ENCODE peak calls at places on chromosomes 13 and 19, in six cellular contexts. H is heart left ventricle, U is A549, T is IMR-90, F is suprapubic skin, O is uterus. L is an unnamed sample.

GRCh38 chr19:48870048-48870447 is 1.6 kb upstream of the PLEKHA4 start:
- DNase-seq in H (no peak), U (no peak), T (no peak), F (no peak), O (no peak), L (no peak)

GRCh38 chr13:79741006-79741405 is 260.1 kb downstream of the NDFIP2 start:
- DNase-seq in H (no peak), U (no peak), T (peak; percentile 71), F (no peak), O (no peak), L (no peak)

GRCh38 chr13:72774019-72774418 is 7.7 kb downstream of the DIS3 start:
- DNase-seq in H (no peak), U (no peak), T (no peak), F (no peak), O (no peak), L (no peak)

GRCh38 chr19:33804021-33804799 is 7.5 kb downstream of the KCTD15 start:
- DNase-seq in H (no peak), U (peak; percentile 96), T (peak; percentile 83), F (no peak), O (peak; percentile 81), L (peak; percentile 93)

GRCh38 chr13:74674701-74675100 is 540.5 kb upstream of the KLF12 start:
- DNase-seq in H (no peak), U (no peak), T (no peak), F (no peak), O (no peak), L (no peak)

GRCh38 chr13:110298566-110299321 is 8.2 kb downstream of the COL4A1 start:
- DNase-seq in H (peak; percentile 75), U (no peak), T (no peak), F (no peak), O (peak; percentile 37), L (peak; percentile 44)

GRCh38 chr13:21933001-21933400 is 262.1 kb downstream of the FGF9 start:
- DNase-seq in H (no peak), U (no peak), T (no peak), F (no peak), O (no peak), L (no peak)

GRCh38 chr19:2584002-2584401 is 108.1 kb downstream of the GADD45B start:
- DNase-seq in H (no peak), U (no peak), T (no peak), F (no peak), O (no peak), L (peak; percentile 34)

GRCh38 chr19:57263244-57263643 is 17.0 kb upstream of the ZNF460 start:
- DNase-seq in H (no peak), U (no peak), T (no peak), F (no peak), O (no peak), L (no peak)

GRCh38 chr13:67416047-67416925 is 186.2 kb upstream of the PCDH9 start:
- DNase-seq in H (peak; percentile 58), U (peak; percentile 4), T (peak; percentile 29), F (no peak), O (no peak), L (no peak)

GRCh38 chr13:31174018-31174417 is 12.3 kb upstream of the HSPH1 start:
- DNase-seq in H (no peak), U (no peak), T (peak; percentile 77), F (no peak), O (no peak), L (no peak)

GRCh38 chr13:47933688-47934011 is 67.4 kb downstream of the SUCLA2 start:
- DNase-seq in H (no peak), U (no peak), T (peak; percentile 17), F (no peak), O (no peak), L (no peak)

GRCh38 chr19:43501661-43502418 is 2.7 kb downstream of the PHLDB3 start:
- DNase-seq in H (no peak), U (no peak), T (no peak), F (no peak), O (no peak), L (no peak)

GRCh38 chr13:21850013-21851006 is 179.4 kb downstream of the FGF9 start:
- DNase-seq in H (no peak), U (no peak), T (peak; percentile 54), F (no peak), O (no peak), L (no peak)

GRCh38 chr19:290539-291521 is at the start of gene PLPP2:
- DNase-seq in H (peak; percentile 63), U (peak; percentile 40), T (no peak), F (no peak), O (peak; percentile 39), L (no peak)

GRCh38 chr19:53388904-53389303 is 6.0 kb upstream of the ZNF765 start:
- DNase-seq in H (no peak), U (no peak), T (peak; percentile 44), F (no peak), O (no peak), L (no peak)

GRCh38 chr13:97182065-97182890 is 39.9 kb upstream of the MBNL2 start:
- DNase-seq in H (no peak), U (no peak), T (no peak), F (no peak), O (no peak), L (no peak)

GRCh38 chr13:51832471-51833152 is 12.4 kb downstream of the TMEM272 start:
- DNase-seq in H (no peak), U (peak; percentile 21), T (peak; percentile 8), F (no peak), O (no peak), L (peak; percentile 56)

GRCh38 chr19:40381321-40381720 is 8.7 kb downstream of the HIPK4 start:
- DNase-seq in H (no peak), U (peak; percentile 68), T (no peak), F (no peak), O (no peak), L (no peak)

GRCh38 chr13:59458908-59459579 is 704.7 kb downstream of the DIAPH3 start:
- DNase-seq in H (no peak), U (no peak), T (peak; percentile 85), F (no peak), O (no peak), L (no peak)

GRCh38 chr13:57716295-57716694 is 84.8 kb downstream of the PCDH17 start:
- DNase-seq in H (no peak), U (no peak), T (no peak), F (no peak), O (no peak), L (no peak)

GRCh38 chr13:49218493-49219051 is 1.6 kb upstream of the MLNR start:
- DNase-seq in H (no peak), U (no peak), T (peak; percentile 6), F (no peak), O (no peak), L (no peak)

GRCh38 chr19:35048911-35049411 is 7.4 kb downstream of the HPN start:
- DNase-seq in H (peak; percentile 80), U (no peak), T (no peak), F (no peak), O (no peak), L (no peak)

GRCh38 chr13:40228486-40228885 is 438.0 kb downstream of the FOXO1 start:
- DNase-seq in H (no peak), U (no peak), T (no peak), F (no peak), O (no peak), L (no peak)

GRCh38 chr13:30905932-30906383 is at the start of gene MEDAG:
- DNase-seq in H (peak; percentile 87), U (no peak), T (peak; percentile 57), F (peak; percentile 93), O (peak; percentile 81), L (no peak)

DNA sequence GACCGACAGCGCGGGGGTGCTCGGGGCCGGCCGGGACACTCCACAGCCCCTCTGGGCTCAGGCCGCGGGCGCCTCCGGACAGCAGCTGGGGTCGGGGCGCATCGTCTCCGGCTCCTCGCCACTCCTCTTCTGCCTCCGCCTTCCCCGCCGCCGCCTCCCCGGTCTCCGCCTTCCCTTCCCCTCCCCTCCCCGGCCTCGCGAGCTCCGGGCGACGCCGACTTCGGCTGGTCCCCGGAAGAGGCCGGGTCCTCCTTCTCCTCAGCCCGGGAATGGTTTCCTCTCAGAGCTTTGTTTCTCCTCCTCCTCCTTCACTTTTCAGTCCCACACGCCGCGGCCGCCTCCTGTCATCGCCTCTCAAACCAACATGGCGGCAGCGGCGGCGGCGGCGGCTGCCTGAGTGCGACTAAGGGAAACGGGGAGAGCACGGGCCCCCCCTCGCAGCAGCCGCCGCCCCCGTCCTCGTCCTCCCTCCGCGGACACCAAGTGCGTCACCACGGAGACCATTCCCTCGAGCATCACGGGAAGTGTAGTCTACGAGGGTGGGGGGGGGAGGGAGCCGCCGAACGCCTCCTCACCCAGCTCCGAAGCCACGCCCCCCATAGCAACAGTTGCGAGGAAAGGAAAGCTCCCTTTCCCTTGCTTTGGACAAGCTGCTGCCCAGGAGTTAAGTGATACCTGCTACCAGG is at the start of gene UBL3:
- DNase-seq in H (peak; percentile 97), U (peak; percentile 87), T (peak; percentile 95), F (peak; percentile 98), O (peak; percentile 96), L (peak; percentile 98)
- TF ChIP-seq POLR2A in H (peak; percentile 77), U (peak; percentile 55), T (peak; percentile 86), F (peak; percentile 93), O (peak; percentile 91), L (peak; percentile 80)

GRCh38 chr19:7188682-7189629 is 105.3 kb downstream of the INSR start:
- DNase-seq in H (no peak), U (no peak), T (no peak), F (no peak), O (no peak), L (no peak)
- H3K4me1 ChIP-seq in H (peaks cover 22% of the 10 kb centered on the region), U (no peaks in the 10 kb centered on the region), T (no peaks in the 10 kb centered on the region), F (peaks cover 2% of the 10 kb centered on the region), O (no peaks in the 10 kb centered on the region), L (no peaks in the 10 kb centered on the region)

GRCh38 chr19:19642506-19643157 is 825 bp downstream of the GMIP start:
- DNase-seq in H (no peak), U (peak; percentile 21), T (no peak), F (peak; percentile 74), O (no peak), L (no peak)
- TF ChIP-seq POLR2A in H (no peak), U (no peak), T (no peak), F (no peak), O (no peak), L (no peak)

GRCh38 chr19:49920624-49921363 is 8.2 kb upstream of the ATF5 start:
- DNase-seq in H (no peak), U (no peak), T (no peak), F (no peak), O (no peak), L (no peak)
- H3K4me1 ChIP-seq in H (peaks cover 4% of the 10 kb centered on the region), U (peaks cover 7% of the 10 kb centered on the region), T (peaks cover 13% of the 10 kb centered on the region), F (peaks cover 8% of the 10 kb centered on the region), O (no peaks in the 10 kb centered on the region), L (no peaks in the 10 kb centered on the region)

DNA sequence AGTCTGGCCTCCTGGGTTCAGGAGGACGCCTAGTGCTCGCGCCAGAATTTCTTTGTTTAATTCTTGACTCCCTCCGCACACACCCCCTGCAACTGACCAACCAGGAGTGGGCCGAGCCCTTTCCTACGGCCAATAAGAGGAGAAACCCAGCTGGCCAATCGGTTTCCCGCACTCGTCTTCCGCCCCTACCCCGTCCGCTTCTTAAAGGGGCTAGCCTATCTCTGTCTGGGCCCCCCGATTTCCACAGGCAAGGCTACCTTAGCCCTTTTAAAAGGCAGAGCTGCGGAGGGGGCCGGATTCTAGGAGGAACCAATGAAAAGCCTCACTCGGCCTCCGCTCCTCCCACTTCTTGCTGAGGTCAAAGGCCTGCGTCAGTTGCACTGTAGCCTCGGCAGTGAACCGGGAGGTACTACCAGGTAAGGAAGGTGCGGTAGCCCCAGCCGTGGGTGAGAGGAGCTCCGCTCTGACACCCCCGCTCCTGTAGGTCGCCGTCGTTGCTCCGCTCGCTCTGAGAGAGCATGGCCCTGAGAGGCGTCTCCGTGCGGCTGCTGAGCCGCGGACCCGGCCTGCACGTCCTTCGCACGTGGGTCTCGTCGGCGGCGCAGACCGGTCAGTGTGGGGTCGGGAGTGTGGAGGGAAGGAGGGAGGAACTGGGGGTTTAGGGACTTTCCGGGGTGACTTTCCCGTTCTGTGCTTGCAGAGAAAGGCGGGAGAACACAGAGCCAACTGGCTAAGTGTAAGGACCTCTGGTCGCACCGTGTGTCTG is at the start of gene GCDH:
- DNase-seq in H (peak; percentile 96), U (peak; percentile 93), T (peak; percentile 98), F (peak; percentile 99), O (peak; percentile 95), L (peak; percentile 97)
- TF ChIP-seq POLR2A in H (peak; percentile 65), U (peak; percentile 46), T (no peak), F (peak; percentile 16), O (peak; percentile 64), L (peak; percentile 92)

L was measured in Peyer's patch.